ENCODE peak calls at places on chromosomes 13 and 19, in nine cellular contexts. One of them, this sample, is unnamed.

GRCh38 chr19:28646629-28647028 is 566.3 kb downstream of the UQCRFS1 start:
- DNase-seq in GM12878: no peak
- DNase-seq in H1: no peak
- DNase-seq in SK-N-SH: no peak
- DNase-seq in esophagus muscularis mucosa: no peak
- DNase-seq in transverse colon: no peak
- DNase-seq in K562: no peak
- DNase-seq in sigmoid colon: no peak
- DNase-seq in suprapubic skin: no peak
- DNase-seq in this sample: no peak

GRCh38 chr13:44768233-44768632 is 192.1 kb upstream of the TSC22D1 start:
- DNase-seq in GM12878: peak
- DNase-seq in suprapubic skin: no peak
- DNase-seq in esophagus muscularis mucosa: no peak
- DNase-seq in sigmoid colon: no peak
- DNase-seq in K562: no peak
- DNase-seq in transverse colon: no peak
- DNase-seq in H1: no peak
- DNase-seq in SK-N-SH: no peak
- DNase-seq in this sample: no peak

GRCh38 chr13:103388839-103389238 is 322.6 kb upstream of the SLC10A2 start:
- DNase-seq in esophagus muscularis mucosa: no peak
- DNase-seq in SK-N-SH: no peak
- DNase-seq in sigmoid colon: no peak
- DNase-seq in GM12878: no peak
- DNase-seq in suprapubic skin: no peak
- DNase-seq in transverse colon: no peak
- DNase-seq in H1: no peak
- DNase-seq in K562: no peak
- DNase-seq in this sample: no peak

GRCh38 chr13:52405767-52406494 is at the start of gene THSD1:
- DNase-seq in transverse colon: peak
- DNase-seq in esophagus muscularis mucosa: no peak
- DNase-seq in K562: no peak
- DNase-seq in H1: no peak
- DNase-seq in SK-N-SH: peak
- DNase-seq in suprapubic skin: peak
- DNase-seq in sigmoid colon: peak
- DNase-seq in GM12878: no peak
- DNase-seq in this sample: peak

GRCh38 chr19:41175825-41176734 is 16.9 kb upstream of the CYP2S1 start:
- DNase-seq in sigmoid colon: no peak
- DNase-seq in GM12878: no peak
- DNase-seq in transverse colon: peak
- DNase-seq in H1: peak
- DNase-seq in K562: no peak
- DNase-seq in suprapubic skin: no peak
- DNase-seq in esophagus muscularis mucosa: no peak
- DNase-seq in SK-N-SH: no peak
- DNase-seq in this sample: peak

GRCh38 chr19:48489608-48490216 is 20.5 kb downstream of the CYTH2 start:
- DNase-seq in suprapubic skin: no peak
- DNase-seq in sigmoid colon: peak
- DNase-seq in transverse colon: peak
- DNase-seq in GM12878: no peak
- DNase-seq in SK-N-SH: peak
- DNase-seq in esophagus muscularis mucosa: no peak
- DNase-seq in H1: peak
- DNase-seq in K562: peak
- DNase-seq in this sample: peak

GRCh38 chr19:36182612-36183454 is 30.6 kb upstream of the COX7A1 start:
- DNase-seq in K562: no peak
- DNase-seq in SK-N-SH: no peak
- DNase-seq in GM12878: no peak
- DNase-seq in suprapubic skin: no peak
- DNase-seq in H1: no peak
- DNase-seq in transverse colon: no peak
- DNase-seq in sigmoid colon: no peak
- DNase-seq in esophagus muscularis mucosa: no peak
- DNase-seq in this sample: no peak

GRCh38 chr19:50696065-50696425 is 23.6 kb downstream of the SHANK1 start:
- DNase-seq in GM12878: no peak
- DNase-seq in K562: no peak
- DNase-seq in suprapubic skin: no peak
- DNase-seq in SK-N-SH: no peak
- DNase-seq in H1: no peak
- DNase-seq in transverse colon: no peak
- DNase-seq in sigmoid colon: no peak
- DNase-seq in esophagus muscularis mucosa: no peak
- DNase-seq in this sample: no peak

GRCh38 chr19:10998045-10998533 is 37.3 kb downstream of the SMARCA4 start:
- DNase-seq in K562: no peak
- DNase-seq in H1: no peak
- DNase-seq in esophagus muscularis mucosa: no peak
- DNase-seq in suprapubic skin: no peak
- DNase-seq in GM12878: no peak
- DNase-seq in SK-N-SH: no peak
- DNase-seq in transverse colon: peak
- DNase-seq in sigmoid colon: no peak
- DNase-seq in this sample: no peak

GRCh38 chr13:108812165-108812564 is 182.8 kb downstream of the MYO16 start:
- DNase-seq in suprapubic skin: no peak
- DNase-seq in SK-N-SH: no peak
- DNase-seq in GM12878: no peak
- DNase-seq in H1: no peak
- DNase-seq in transverse colon: no peak
- DNase-seq in K562: no peak
- DNase-seq in sigmoid colon: no peak
- DNase-seq in esophagus muscularis mucosa: no peak
- DNase-seq in this sample: no peak

GRCh38 chr19:57473646-57474045 is 3.7 kb downstream of the ZNF772 start:
- DNase-seq in SK-N-SH: no peak
- DNase-seq in GM12878: no peak
- DNase-seq in H1: no peak
- DNase-seq in K562: no peak
- DNase-seq in esophagus muscularis mucosa: no peak
- DNase-seq in sigmoid colon: no peak
- DNase-seq in suprapubic skin: no peak
- DNase-seq in transverse colon: no peak
- DNase-seq in this sample: no peak

GRCh38 chr19:13441810-13442512 is 64.3 kb downstream of the CACNA1A start:
- DNase-seq in K562: peak
- DNase-seq in SK-N-SH: no peak
- DNase-seq in H1: no peak
- DNase-seq in GM12878: no peak
- DNase-seq in suprapubic skin: no peak
- DNase-seq in esophagus muscularis mucosa: no peak
- DNase-seq in sigmoid colon: no peak
- DNase-seq in transverse colon: peak
- DNase-seq in this sample: no peak

GRCh38 chr19:7979559-7979958 is 25.9 kb downstream of the ELAVL1 start:
- DNase-seq in suprapubic skin: no peak
- DNase-seq in esophagus muscularis mucosa: no peak
- DNase-seq in K562: no peak
- DNase-seq in SK-N-SH: no peak
- DNase-seq in H1: no peak
- DNase-seq in sigmoid colon: no peak
- DNase-seq in GM12878: no peak
- DNase-seq in transverse colon: no peak
- DNase-seq in this sample: no peak

DNA sequence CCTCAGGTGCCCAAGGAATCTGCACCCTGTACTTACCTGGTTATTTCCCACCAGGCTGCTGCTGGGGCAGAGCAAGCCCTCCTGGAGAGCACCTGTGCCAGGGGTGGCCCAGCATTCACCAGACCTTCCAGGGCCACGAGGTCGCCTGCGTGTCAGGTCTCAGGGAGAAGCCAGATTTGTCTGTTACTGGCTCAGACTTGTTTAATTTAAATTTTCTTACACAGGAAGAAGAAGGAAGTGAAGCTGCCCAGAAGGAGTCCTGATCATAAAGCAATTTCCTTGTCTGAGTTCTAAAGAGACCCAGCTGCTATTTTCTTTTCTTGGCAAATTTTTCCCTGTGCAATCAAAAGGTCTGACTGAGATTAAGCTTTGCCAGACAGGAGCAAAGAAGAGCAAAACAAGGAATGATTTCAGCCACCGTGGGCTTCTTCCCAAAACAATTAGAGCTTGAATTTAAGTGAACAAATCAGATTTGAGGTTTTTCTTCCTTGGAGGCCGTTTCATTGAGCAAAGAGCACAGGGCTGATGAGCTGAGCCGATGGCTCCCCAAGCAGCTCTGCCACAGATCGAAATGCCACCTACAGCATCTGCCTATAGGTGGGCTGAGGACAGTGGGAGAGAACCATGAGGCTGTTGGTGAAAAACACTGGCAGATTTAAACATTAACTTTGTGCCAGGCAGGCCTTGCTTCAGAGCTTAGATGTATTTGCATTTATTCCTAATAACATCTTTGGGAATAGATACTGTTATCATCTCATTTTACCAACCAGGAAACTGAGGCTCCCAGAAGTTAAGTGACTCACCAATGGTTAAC is 40.2 kb downstream of the HSPH1 start:
- DNase-seq in GM12878: no peak
- DNase-seq in K562: no peak
- DNase-seq in H1: no peak
- DNase-seq in suprapubic skin: no peak
- DNase-seq in sigmoid colon: no peak
- DNase-seq in esophagus muscularis mucosa: peak
- DNase-seq in transverse colon: no peak
- DNase-seq in SK-N-SH: no peak
- DNase-seq in this sample: no peak
- TF ChIP-seq POLR2AphosphoS5 in GM12878: no peak
- TF ChIP-seq POLR2AphosphoS5 in K562: no peak
- TF ChIP-seq POLR2AphosphoS5 in H1: no peak
- TF ChIP-seq POLR2AphosphoS5 in suprapubic skin: no peak
- TF ChIP-seq POLR2AphosphoS5 in sigmoid colon: no peak
- TF ChIP-seq POLR2AphosphoS5 in esophagus muscularis mucosa: no peak
- TF ChIP-seq POLR2AphosphoS5 in transverse colon: no peak
- TF ChIP-seq POLR2AphosphoS5 in SK-N-SH: no peak
- TF ChIP-seq POLR2AphosphoS5 in this sample: no peak

GRCh38 chr13:39020853-39021462 is 16.9 kb downstream of the PROSER1 start:
- DNase-seq in sigmoid colon: no peak
- DNase-seq in H1: no peak
- DNase-seq in esophagus muscularis mucosa: no peak
- DNase-seq in K562: no peak
- DNase-seq in suprapubic skin: no peak
- DNase-seq in SK-N-SH: no peak
- DNase-seq in transverse colon: no peak
- DNase-seq in GM12878: no peak
- DNase-seq in this sample: no peak

GRCh38 chr13:39025433-39025839 is 12.5 kb downstream of the PROSER1 start:
- DNase-seq in GM12878: no peak
- DNase-seq in H1: no peak
- DNase-seq in SK-N-SH: no peak
- DNase-seq in suprapubic skin: no peak
- DNase-seq in esophagus muscularis mucosa: no peak
- DNase-seq in K562: no peak
- DNase-seq in transverse colon: peak
- DNase-seq in sigmoid colon: no peak
- DNase-seq in this sample: no peak

GRCh38 chr13:39023316-39023715 is 14.6 kb downstream of the PROSER1 start:
- DNase-seq in SK-N-SH: no peak
- DNase-seq in GM12878: no peak
- DNase-seq in suprapubic skin: no peak
- DNase-seq in transverse colon: no peak
- DNase-seq in K562: no peak
- DNase-seq in sigmoid colon: no peak
- DNase-seq in H1: no peak
- DNase-seq in esophagus muscularis mucosa: no peak
- DNase-seq in this sample: no peak

GRCh38 chr13:39023761-39024160 is 14.1 kb downstream of the PROSER1 start:
- DNase-seq in GM12878: no peak
- DNase-seq in suprapubic skin: no peak
- DNase-seq in sigmoid colon: no peak
- DNase-seq in transverse colon: peak
- DNase-seq in esophagus muscularis mucosa: no peak
- DNase-seq in K562: no peak
- DNase-seq in SK-N-SH: no peak
- DNase-seq in H1: no peak
- DNase-seq in this sample: no peak
- H3K27ac ChIP-seq in GM12878: no peak
- H3K27ac ChIP-seq in suprapubic skin: peak
- H3K27ac ChIP-seq in sigmoid colon: no peak
- H3K27ac ChIP-seq in transverse colon: peak
- H3K27ac ChIP-seq in esophagus muscularis mucosa: no peak
- H3K27ac ChIP-seq in K562: no peak
- H3K27ac ChIP-seq in SK-N-SH: no peak
- H3K27ac ChIP-seq in H1: peak
- H3K27ac ChIP-seq in this sample: no peak

DNA sequence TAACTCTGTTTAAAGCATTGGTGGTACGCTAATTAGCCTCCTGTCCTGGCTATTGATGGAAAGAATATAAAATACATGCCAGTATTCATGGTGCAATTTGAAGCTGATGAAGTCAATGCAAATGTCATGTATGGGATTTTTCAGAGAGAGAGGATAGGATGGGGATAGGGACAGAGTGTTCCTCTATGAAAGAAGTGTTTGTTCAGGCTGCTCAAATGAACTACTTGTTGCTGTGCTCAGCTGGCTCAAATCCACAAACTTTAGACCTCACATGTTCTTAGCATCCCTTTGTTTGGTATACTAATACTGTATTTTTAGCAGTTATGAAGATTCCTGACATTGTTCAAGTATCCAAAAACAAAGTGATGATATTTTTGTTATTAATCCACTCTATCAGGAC is 116.5 kb downstream of the SLITRK1 start:
- DNase-seq in GM12878: no peak
- DNase-seq in transverse colon: no peak
- DNase-seq in H1: no peak
- DNase-seq in sigmoid colon: no peak
- DNase-seq in suprapubic skin: no peak
- DNase-seq in esophagus muscularis mucosa: no peak
- DNase-seq in SK-N-SH: no peak
- DNase-seq in K562: no peak
- DNase-seq in this sample: no peak
- TF ChIP-seq EP300 in GM12878: no peak
- TF ChIP-seq EP300 in transverse colon: no peak
- TF ChIP-seq EP300 in H1: no peak
- TF ChIP-seq EP300 in sigmoid colon: no peak
- TF ChIP-seq EP300 in suprapubic skin: no peak
- TF ChIP-seq EP300 in esophagus muscularis mucosa: no peak
- TF ChIP-seq EP300 in SK-N-SH: no peak
- TF ChIP-seq EP300 in K562: no peak
- TF ChIP-seq EP300 in this sample: no peak

DNA sequence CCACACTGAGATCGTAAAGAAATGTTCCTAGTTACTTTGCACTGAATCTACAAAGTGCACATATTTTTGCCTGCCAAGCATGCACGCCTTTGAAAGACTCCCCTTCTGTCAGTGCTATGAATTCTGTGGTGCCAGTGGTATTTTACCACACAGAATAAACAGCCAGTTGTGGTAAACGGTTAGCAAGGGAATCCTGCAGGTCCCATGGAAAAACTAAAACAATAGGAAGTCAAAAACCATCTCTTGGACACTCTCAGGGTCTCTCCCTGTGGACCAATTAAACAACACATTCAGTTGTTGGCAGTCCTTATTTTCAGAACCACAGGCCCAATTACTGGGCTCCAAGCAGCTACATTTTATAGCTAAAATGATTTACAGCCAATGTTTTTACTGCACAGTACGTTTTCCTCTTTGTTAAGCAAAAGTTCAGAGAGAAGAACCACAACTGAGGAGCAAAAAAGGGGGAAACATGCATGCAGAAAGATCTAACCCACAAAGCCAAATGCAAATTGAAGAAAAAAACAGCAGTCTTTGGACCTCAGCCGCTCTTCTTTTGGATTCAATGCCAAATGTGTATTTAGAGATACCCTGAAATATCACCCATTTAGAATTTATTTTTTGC is 116.9 kb downstream of the KCTD12 start:
- DNase-seq in H1: no peak
- DNase-seq in esophagus muscularis mucosa: no peak
- DNase-seq in GM12878: no peak
- DNase-seq in K562: no peak
- DNase-seq in transverse colon: no peak
- DNase-seq in sigmoid colon: no peak
- DNase-seq in SK-N-SH: no peak
- DNase-seq in suprapubic skin: no peak
- DNase-seq in this sample: no peak
- TF ChIP-seq POLR2AphosphoS5 in H1: no peak
- TF ChIP-seq POLR2AphosphoS5 in esophagus muscularis mucosa: no peak
- TF ChIP-seq POLR2AphosphoS5 in GM12878: no peak
- TF ChIP-seq POLR2AphosphoS5 in K562: no peak
- TF ChIP-seq POLR2AphosphoS5 in transverse colon: no peak
- TF ChIP-seq POLR2AphosphoS5 in sigmoid colon: no peak
- TF ChIP-seq POLR2AphosphoS5 in SK-N-SH: no peak
- TF ChIP-seq POLR2AphosphoS5 in suprapubic skin: no peak
- TF ChIP-seq POLR2AphosphoS5 in this sample: no peak

This sample was measured in stomach.